ENCODE peak calls at places on chromosomes 13 and 19, in nine cellular contexts. I is stimulated activated CD4-positive, alpha-beta T cell treated with anti-CD3 and anti-CD28 coated beads, Interleukin-4, amount 100 ng/mL, for 1 hour; D is colonic mucosa; Y is psoas muscle; Z is activated naive CD8-positive, alpha-beta T cell treated with anti-CD3 and anti-CD28 coated beads, Interleukin-2, amount 50 U/mL, for 16 hours; F is suprapubic skin; S is left colon; B is COLO829; P is uterus. L is an unnamed sample.

GRCh38 chr19:54482889-54483288 is 9.8 kb upstream of the CDC42EP5 start:
- DNase-seq in I (no peak), Y (no peak), D (no peak), S (no peak), B (no peak), Z (no peak), F (no peak), P (no peak), L (no peak)

GRCh38 chr13:23020246-23020843 is 160.4 kb upstream of the SGCG start:
- DNase-seq in Y (no peak), I (peak; percentile 2), B (peak; percentile 25), S (no peak), D (peak; percentile 35), P (peak; percentile 26), Z (no peak), F (no peak), L (peak; percentile 30)

GRCh38 chr19:5718032-5718578 is 1.8 kb downstream of the LONP1 start:
- DNase-seq in F (no peak), P (no peak), Z (no peak), Y (no peak), B (no peak), D (no peak), S (no peak), I (peak; percentile 66), L (no peak)

GRCh38 chr19:30437869-30438268 is 65.7 kb downstream of the ZNF536 start:
- DNase-seq in S (no peak), P (no peak), I (no peak), F (no peak), B (no peak), Z (no peak), D (no peak), Y (no peak), L (no peak)

GRCh38 chr19:14310055-14310454 is 71.2 kb upstream of the ADGRE5 start:
- DNase-seq in S (no peak), D (no peak), P (no peak), Y (no peak), F (no peak), Z (no peak), B (no peak), I (no peak), L (no peak)

GRCh38 chr13:110636053-110636475 is 20.7 kb downstream of the NAXD start:
- DNase-seq in I (no peak), Y (no peak), Z (no peak), P (no peak), S (no peak), B (no peak), F (no peak), D (no peak), L (no peak)

GRCh38 chr19:17090501-17091074 is 15.0 kb downstream of the MYO9B start:
- DNase-seq in D (no peak), P (no peak), F (no peak), Y (no peak), B (peak; percentile 34), I (peak; percentile 43), Z (no peak), S (no peak), L (no peak)

GRCh38 chr13:21974741-21975140 is 303.9 kb downstream of the FGF9 start:
- DNase-seq in Y (no peak), I (no peak), Z (no peak), B (no peak), D (no peak), S (no peak), F (no peak), P (no peak), L (no peak)

L was measured in lower leg skin.